ENCODE peak calls at places on chromosomes 11 and 22, in seven cellular contexts. H is ovary, Q is spleen, L is amniotic stem cell, F is GM19239, I is ELR, V is fibroblast of the conjunctiva. X is an unnamed sample.

GRCh38 chr22:42433754-42434153 is 1.6 kb upstream of the NFAM1 start:
- DNase-seq in H (no peak), I (no peak), Q (no peak), V (no peak), L (no peak), F (no peak), X (no peak)

GRCh38 chr11:130636672-130637463 is 188.4 kb downstream of the ADAMTS15 start:
- DNase-seq in V (no peak), L (peak), H (no peak), I (peak), Q (no peak), F (no peak), X (no peak)

GRCh38 chr22:48755332-48755949 is 1072.2 kb downstream of the BRD1 start:
- DNase-seq in V (no peak), Q (no peak), F (no peak), L (no peak), H (no peak), I (no peak), X (no peak)

GRCh38 chr11:35304393-35304790 is 115.0 kb downstream of the SLC1A2 start:
- DNase-seq in I (peak), H (no peak), V (peak), F (no peak), L (peak), Q (no peak), X (no peak)

GRCh38 chr11:58647141-58647699 is 24.8 kb downstream of the CNTF start:
- DNase-seq in Q (no peak), I (no peak), V (no peak), H (no peak), L (no peak), F (no peak), X (no peak)

GRCh38 chr11:134341805-134342571 is 10.2 kb downstream of the GLB1L2 start:
- DNase-seq in L (no peak), V (no peak), F (no peak), H (no peak), I (no peak), Q (no peak), X (no peak)

GRCh38 chr11:44229003-44229570 is 80.9 kb downstream of the ALX4 start:
- DNase-seq in I (no peak), L (no peak), H (no peak), V (no peak), Q (no peak), F (no peak), X (no peak)

GRCh38 chr22:47808886-47809620 is 1046.6 kb downstream of the TBC1D22A start:
- DNase-seq in H (no peak), F (no peak), V (no peak), I (no peak), L (no peak), Q (no peak), X (no peak)

GRCh38 chr11:86891020-86891419 is 64.2 kb downstream of the FZD4 start:
- DNase-seq in I (no peak), Q (no peak), F (no peak), V (no peak), H (no peak), L (no peak), X (no peak)

GRCh38 chr11:118889796-118890195 is 6.1 kb downstream of the CXCR5 start:
- DNase-seq in Q (no peak), L (no peak), F (no peak), V (peak), I (peak), H (peak), X (no peak)

GRCh38 chr11:105108247-105108646 is 31.3 kb downstream of the CARD18 start:
- DNase-seq in L (no peak), I (no peak), V (no peak), Q (no peak), H (no peak), F (no peak), X (no peak)

GRCh38 chr11:112889446-112889845 is 71.8 kb upstream of the NCAM1 start:
- DNase-seq in Q (no peak), I (no peak), L (no peak), H (no peak), V (no peak), F (no peak), X (no peak)

GRCh38 chr11:73308003-73308962 is at the start of gene ARHGEF17:
- DNase-seq in H (peak), I (peak), Q (peak), F (no peak), L (peak), V (peak), X (peak)

GRCh38 chr11:76172583-76172982 is 33.7 kb downstream of the WNT11 start:
- DNase-seq in H (no peak), Q (no peak), F (no peak), L (no peak), V (no peak), I (no peak), X (no peak)

GRCh38 chr11:60762851-60763691 is 6.4 kb downstream of the MS4A15 start:
- DNase-seq in I (peak), H (no peak), Q (peak), V (no peak), L (no peak), F (peak), X (no peak)

GRCh38 chr11:2304156-2305139 is 2.6 kb downstream of the TSPAN32 start:
- DNase-seq in F (no peak), L (no peak), V (no peak), H (peak), I (no peak), Q (peak), X (no peak)